ENCODE peak calls at places on chromosomes 3 and 15, in eight cellular contexts. One of them, this sample, is unnamed. For H3K36me3, the result is how much of the 10 kb centered on the place peaks cover.

GRCh38 chr15:42716626-42717025 is 20.3 kb downstream of the CDAN1 start:
- DNase-seq in stomach: peak
- DNase-seq in breast epithelium: no peak
- DNase-seq in sigmoid colon: no peak
- DNase-seq in CD8-positive, alpha-beta T cell: no peak
- DNase-seq in heart left ventricle: no peak
- DNase-seq in prostate gland: no peak
- DNase-seq in colonic mucosa: no peak
- DNase-seq in this sample: no peak

GRCh38 chr3:113431811-113432210 is 9.5 kb downstream of the CFAP44 start:
- DNase-seq in sigmoid colon: no peak
- DNase-seq in prostate gland: no peak
- DNase-seq in stomach: no peak
- DNase-seq in CD8-positive, alpha-beta T cell: no peak
- DNase-seq in colonic mucosa: no peak
- DNase-seq in heart left ventricle: no peak
- DNase-seq in breast epithelium: no peak
- DNase-seq in this sample: no peak

GRCh38 chr3:97901327-97902295 is 70.6 kb downstream of the RIOX2 start:
- DNase-seq in breast epithelium: no peak
- DNase-seq in prostate gland: no peak
- DNase-seq in stomach: no peak
- DNase-seq in colonic mucosa: peak
- DNase-seq in heart left ventricle: no peak
- DNase-seq in sigmoid colon: no peak
- DNase-seq in CD8-positive, alpha-beta T cell: no peak
- DNase-seq in this sample: no peak

GRCh38 chr3:25971736-25972135 is 181.8 kb downstream of the OXSM start:
- DNase-seq in sigmoid colon: no peak
- DNase-seq in stomach: no peak
- DNase-seq in heart left ventricle: no peak
- DNase-seq in colonic mucosa: no peak
- DNase-seq in prostate gland: no peak
- DNase-seq in CD8-positive, alpha-beta T cell: no peak
- DNase-seq in breast epithelium: no peak
- DNase-seq in this sample: no peak

GRCh38 chr3:89165636-89166312 is 58.4 kb downstream of the EPHA3 start:
- DNase-seq in prostate gland: no peak
- DNase-seq in CD8-positive, alpha-beta T cell: no peak
- DNase-seq in sigmoid colon: no peak
- DNase-seq in colonic mucosa: no peak
- DNase-seq in breast epithelium: no peak
- DNase-seq in stomach: no peak
- DNase-seq in heart left ventricle: no peak
- DNase-seq in this sample: no peak

GRCh38 chr15:79380755-79381499 is 51.2 kb upstream of the MINAR1 start:
- DNase-seq in sigmoid colon: peak
- DNase-seq in colonic mucosa: peak
- DNase-seq in breast epithelium: peak
- DNase-seq in CD8-positive, alpha-beta T cell: peak
- DNase-seq in prostate gland: peak
- DNase-seq in heart left ventricle: peak
- DNase-seq in stomach: peak
- DNase-seq in this sample: peak

GRCh38 chr3:45544719-45545296 is 49.7 kb upstream of the LIMD1 start:
- DNase-seq in breast epithelium: no peak
- DNase-seq in sigmoid colon: no peak
- DNase-seq in CD8-positive, alpha-beta T cell: no peak
- DNase-seq in heart left ventricle: no peak
- DNase-seq in colonic mucosa: no peak
- DNase-seq in stomach: no peak
- DNase-seq in prostate gland: no peak
- DNase-seq in this sample: no peak

GRCh38 chr3:159740054-159740453 is 248.6 kb upstream of the IL12A start:
- DNase-seq in sigmoid colon: no peak
- DNase-seq in prostate gland: no peak
- DNase-seq in heart left ventricle: no peak
- DNase-seq in CD8-positive, alpha-beta T cell: no peak
- DNase-seq in stomach: no peak
- DNase-seq in breast epithelium: no peak
- DNase-seq in colonic mucosa: no peak
- DNase-seq in this sample: no peak

GRCh38 chr3:16842710-16843270 is 42.0 kb upstream of the PLCL2 start:
- DNase-seq in prostate gland: no peak
- DNase-seq in breast epithelium: no peak
- DNase-seq in CD8-positive, alpha-beta T cell: peak
- DNase-seq in colonic mucosa: peak
- DNase-seq in sigmoid colon: no peak
- DNase-seq in stomach: no peak
- DNase-seq in heart left ventricle: no peak
- DNase-seq in this sample: no peak

GRCh38 chr3:9247361-9248231 is 1.9 kb downstream of the SRGAP3 start:
- DNase-seq in breast epithelium: no peak
- DNase-seq in colonic mucosa: no peak
- DNase-seq in prostate gland: no peak
- DNase-seq in stomach: peak
- DNase-seq in heart left ventricle: no peak
- DNase-seq in CD8-positive, alpha-beta T cell: no peak
- DNase-seq in sigmoid colon: no peak
- DNase-seq in this sample: no peak

GRCh38 chr3:149609595-149609994 is 48.2 kb downstream of the WWTR1 start:
- DNase-seq in colonic mucosa: no peak
- DNase-seq in breast epithelium: no peak
- DNase-seq in stomach: no peak
- DNase-seq in prostate gland: no peak
- DNase-seq in CD8-positive, alpha-beta T cell: no peak
- DNase-seq in sigmoid colon: no peak
- DNase-seq in heart left ventricle: no peak
- DNase-seq in this sample: no peak

GRCh38 chr3:170997966-170998913 is 28.3 kb downstream of the SLC2A2 start:
- DNase-seq in colonic mucosa: peak
- DNase-seq in heart left ventricle: no peak
- DNase-seq in prostate gland: no peak
- DNase-seq in sigmoid colon: no peak
- DNase-seq in breast epithelium: no peak
- DNase-seq in stomach: no peak
- DNase-seq in CD8-positive, alpha-beta T cell: no peak
- DNase-seq in this sample: no peak

GRCh38 chr15:25727116-25727515 is 136.0 kb downstream of the ATP10A start:
- DNase-seq in heart left ventricle: no peak
- DNase-seq in CD8-positive, alpha-beta T cell: peak
- DNase-seq in sigmoid colon: peak
- DNase-seq in stomach: peak
- DNase-seq in prostate gland: no peak
- DNase-seq in colonic mucosa: no peak
- DNase-seq in breast epithelium: no peak
- DNase-seq in this sample: no peak

GRCh38 chr3:154244644-154245043 is 79.6 kb downstream of the DHX36 start:
- DNase-seq in stomach: no peak
- DNase-seq in colonic mucosa: no peak
- DNase-seq in CD8-positive, alpha-beta T cell: no peak
- DNase-seq in heart left ventricle: no peak
- DNase-seq in sigmoid colon: no peak
- DNase-seq in breast epithelium: no peak
- DNase-seq in prostate gland: no peak
- DNase-seq in this sample: peak

GRCh38 chr3:133928136-133928893 is 32.6 kb upstream of the RAB6B start:
- DNase-seq in breast epithelium: no peak
- DNase-seq in CD8-positive, alpha-beta T cell: no peak
- DNase-seq in colonic mucosa: peak
- DNase-seq in prostate gland: no peak
- DNase-seq in stomach: no peak
- DNase-seq in sigmoid colon: no peak
- DNase-seq in heart left ventricle: no peak
- DNase-seq in this sample: no peak

GRCh38 chr3:15241341-15241740 is 35.3 kb downstream of the CAPN7 start:
- DNase-seq in CD8-positive, alpha-beta T cell: no peak
- DNase-seq in prostate gland: no peak
- DNase-seq in sigmoid colon: peak
- DNase-seq in colonic mucosa: no peak
- DNase-seq in breast epithelium: no peak
- DNase-seq in stomach: no peak
- DNase-seq in heart left ventricle: no peak
- DNase-seq in this sample: peak
- H3K36me3 ChIP-seq in CD8-positive, alpha-beta T cell: under half
- H3K36me3 ChIP-seq in prostate gland: under half
- H3K36me3 ChIP-seq in sigmoid colon: under half
- H3K36me3 ChIP-seq in colonic mucosa: under half
- H3K36me3 ChIP-seq in breast epithelium: under half
- H3K36me3 ChIP-seq in stomach: half or more
- H3K36me3 ChIP-seq in heart left ventricle: under half
- H3K36me3 ChIP-seq in this sample: under half

DNA sequence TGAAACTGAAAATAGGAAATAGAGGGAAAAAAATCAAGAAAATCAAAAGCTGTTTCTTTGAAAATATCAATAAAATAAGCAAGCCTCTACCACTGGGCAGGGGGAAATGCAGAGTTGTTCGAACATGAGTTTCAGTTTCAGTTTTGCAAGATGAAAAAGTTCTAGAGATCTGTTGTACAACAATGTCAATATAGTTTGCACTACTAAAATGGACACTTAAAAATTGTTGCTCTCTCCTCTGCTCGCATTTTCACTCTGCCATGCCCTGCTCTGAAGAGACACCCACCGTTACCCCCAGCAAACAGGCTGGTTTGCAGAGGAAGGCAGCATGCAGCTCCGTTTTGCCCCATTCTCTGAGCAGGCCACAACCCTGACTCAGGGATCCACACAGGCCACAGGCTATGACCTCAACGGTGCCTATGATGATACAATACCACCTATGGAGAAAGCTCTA is 64.5 kb downstream of the ZNF148 start:
- DNase-seq in stomach: no peak
- DNase-seq in breast epithelium: no peak
- DNase-seq in sigmoid colon: no peak
- DNase-seq in CD8-positive, alpha-beta T cell: peak
- DNase-seq in colonic mucosa: peak
- DNase-seq in heart left ventricle: no peak
- DNase-seq in prostate gland: no peak
- DNase-seq in this sample: no peak
- H3K4me3 ChIP-seq in stomach: peak
- H3K4me3 ChIP-seq in breast epithelium: peak
- H3K4me3 ChIP-seq in sigmoid colon: no peak
- H3K4me3 ChIP-seq in CD8-positive, alpha-beta T cell: peak
- H3K4me3 ChIP-seq in colonic mucosa: peak
- H3K4me3 ChIP-seq in heart left ventricle: peak
- H3K4me3 ChIP-seq in prostate gland: no peak
- H3K4me3 ChIP-seq in this sample: no peak

GRCh38 chr15:75598361-75598760 is 19.2 kb upstream of the PTPN9 start:
- DNase-seq in colonic mucosa: no peak
- DNase-seq in stomach: no peak
- DNase-seq in prostate gland: no peak
- DNase-seq in heart left ventricle: no peak
- DNase-seq in breast epithelium: no peak
- DNase-seq in sigmoid colon: no peak
- DNase-seq in CD8-positive, alpha-beta T cell: no peak
- DNase-seq in this sample: no peak

GRCh38 chr15:75594276-75594675 is 15.2 kb upstream of the PTPN9 start:
- DNase-seq in sigmoid colon: no peak
- DNase-seq in stomach: no peak
- DNase-seq in CD8-positive, alpha-beta T cell: no peak
- DNase-seq in prostate gland: no peak
- DNase-seq in breast epithelium: no peak
- DNase-seq in colonic mucosa: no peak
- DNase-seq in heart left ventricle: no peak
- DNase-seq in this sample: no peak

GRCh38 chr15:75596703-75597345 is 17.7 kb upstream of the PTPN9 start:
- DNase-seq in heart left ventricle: no peak
- DNase-seq in CD8-positive, alpha-beta T cell: no peak
- DNase-seq in prostate gland: no peak
- DNase-seq in sigmoid colon: no peak
- DNase-seq in breast epithelium: no peak
- DNase-seq in colonic mucosa: no peak
- DNase-seq in stomach: peak
- DNase-seq in this sample: no peak

GRCh38 chr15:75599396-75599795 is 20.3 kb upstream of the PTPN9 start:
- DNase-seq in colonic mucosa: no peak
- DNase-seq in breast epithelium: no peak
- DNase-seq in heart left ventricle: no peak
- DNase-seq in sigmoid colon: no peak
- DNase-seq in prostate gland: no peak
- DNase-seq in CD8-positive, alpha-beta T cell: no peak
- DNase-seq in stomach: no peak
- DNase-seq in this sample: no peak

GRCh38 chr15:75597667-75598341 is 18.7 kb upstream of the PTPN9 start:
- DNase-seq in heart left ventricle: no peak
- DNase-seq in prostate gland: no peak
- DNase-seq in breast epithelium: no peak
- DNase-seq in sigmoid colon: no peak
- DNase-seq in stomach: peak
- DNase-seq in CD8-positive, alpha-beta T cell: no peak
- DNase-seq in colonic mucosa: no peak
- DNase-seq in this sample: peak
- H3K36me3 ChIP-seq in heart left ventricle: under half
- H3K36me3 ChIP-seq in prostate gland: under half
- H3K36me3 ChIP-seq in breast epithelium: under half
- H3K36me3 ChIP-seq in sigmoid colon: under half
- H3K36me3 ChIP-seq in stomach: half or more
- H3K36me3 ChIP-seq in CD8-positive, alpha-beta T cell: under half
- H3K36me3 ChIP-seq in colonic mucosa: under half
- H3K36me3 ChIP-seq in this sample: under half

GRCh38 chr3:138435840-138436239 is 1.4 kb downstream of the ESYT3 start:
- DNase-seq in breast epithelium: no peak
- DNase-seq in heart left ventricle: no peak
- DNase-seq in stomach: no peak
- DNase-seq in CD8-positive, alpha-beta T cell: no peak
- DNase-seq in sigmoid colon: no peak
- DNase-seq in prostate gland: no peak
- DNase-seq in colonic mucosa: no peak
- DNase-seq in this sample: no peak
- H3K4me3 ChIP-seq in breast epithelium: peak
- H3K4me3 ChIP-seq in heart left ventricle: peak
- H3K4me3 ChIP-seq in stomach: peak
- H3K4me3 ChIP-seq in CD8-positive, alpha-beta T cell: no peak
- H3K4me3 ChIP-seq in sigmoid colon: peak
- H3K4me3 ChIP-seq in prostate gland: no peak
- H3K4me3 ChIP-seq in colonic mucosa: no peak
- H3K4me3 ChIP-seq in this sample: no peak

DNA sequence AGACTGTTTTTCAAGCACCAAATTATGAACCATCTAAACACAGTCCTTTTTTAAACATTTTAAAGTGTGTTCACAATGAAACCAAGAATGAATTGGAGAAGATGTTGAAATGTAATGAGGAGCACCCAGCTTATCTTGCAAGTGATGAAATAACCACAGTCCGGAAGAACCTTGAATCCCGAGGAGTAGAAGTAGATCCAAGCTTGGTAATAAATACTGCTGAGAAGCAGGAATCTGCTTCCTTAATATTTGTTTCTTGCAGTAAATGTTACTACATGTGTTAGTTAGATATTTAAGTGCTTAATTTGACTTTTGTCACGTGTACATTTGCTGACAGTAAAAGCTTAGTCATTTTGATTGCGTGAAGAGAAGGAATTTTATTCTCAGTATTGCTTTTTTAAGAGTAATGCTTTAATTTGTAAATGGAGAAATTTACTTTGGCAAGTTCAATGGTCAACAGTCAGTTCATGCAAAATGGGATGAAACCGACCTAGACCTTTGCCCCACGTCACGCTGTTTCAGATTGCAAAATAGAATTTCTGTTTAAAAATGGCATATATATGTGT is 69.8 kb downstream of the OPA1 start:
- DNase-seq in colonic mucosa: no peak
- DNase-seq in prostate gland: no peak
- DNase-seq in CD8-positive, alpha-beta T cell: no peak
- DNase-seq in heart left ventricle: no peak
- DNase-seq in sigmoid colon: no peak
- DNase-seq in breast epithelium: no peak
- DNase-seq in stomach: no peak
- DNase-seq in this sample: no peak
- H3K36me3 ChIP-seq in colonic mucosa: under half
- H3K36me3 ChIP-seq in prostate gland: under half
- H3K36me3 ChIP-seq in CD8-positive, alpha-beta T cell: under half
- H3K36me3 ChIP-seq in heart left ventricle: under half
- H3K36me3 ChIP-seq in sigmoid colon: under half
- H3K36me3 ChIP-seq in breast epithelium: under half
- H3K36me3 ChIP-seq in stomach: half or more
- H3K36me3 ChIP-seq in this sample: half or more